ENCODE peak calls at places on chromosomes 2 and 18, in seven cellular contexts. O is heart left ventricle; I is fibroblast of the aortic adventitia; M is SK-N-SH; A is CD8-positive, alpha-beta T cell; E is activated B cell treated with CpG ODN at 0.5 μM for 24 hours; Y is Calu3. Z is an unnamed sample.

GRCh38 chr2:238155051-238155760 is 3.6 kb upstream of the ERFE start:
- DNase-seq in A (no peak), E (no peak), M (no peak), Y (no peak), I (peak), O (peak), Z (no peak)

GRCh38 chr18:10378688-10379465 is 75.6 kb upstream of the APCDD1 start:
- DNase-seq in I (no peak), A (no peak), Y (no peak), M (no peak), E (no peak), O (no peak), Z (no peak)

GRCh38 chr18:70415823-70416488 is 127.1 kb downstream of the SOCS6 start:
- DNase-seq in I (no peak), A (no peak), M (no peak), O (no peak), Y (peak), E (no peak), Z (no peak)

GRCh38 chr2:184481862-184482261 is 116.5 kb upstream of the ZNF804A start:
- DNase-seq in O (no peak), E (no peak), M (no peak), Y (no peak), A (no peak), I (no peak), Z (no peak)

GRCh38 chr2:239313251-239313650 is 87.6 kb downstream of the HDAC4 start:
- DNase-seq in E (no peak), A (no peak), I (no peak), Y (no peak), O (no peak), M (no peak), Z (no peak)

GRCh38 chr2:156132941-156133340 is 199.6 kb downstream of the NR4A2 start:
- DNase-seq in I (no peak), A (no peak), Y (no peak), M (no peak), O (no peak), E (no peak), Z (no peak)

GRCh38 chr2:188986839-188987238 is 12.7 kb downstream of the COL3A1 start:
- DNase-seq in I (peak), E (no peak), A (no peak), O (no peak), Y (no peak), M (peak), Z (no peak)

GRCh38 chr18:59249186-59249774 is 24.0 kb downstream of the RAX start:
- DNase-seq in E (no peak), A (no peak), Y (peak), I (peak), O (no peak), M (peak), Z (peak)

GRCh38 chr18:13516855-13517254 is 209.5 kb downstream of the FAM210A start:
- DNase-seq in A (no peak), E (no peak), M (no peak), Y (no peak), O (no peak), I (no peak), Z (no peak)

GRCh38 chr2:146576301-146576700 is 1268.5 kb upstream of the ACVR2A start:
- DNase-seq in M (no peak), I (no peak), E (no peak), A (no peak), Y (no peak), O (no peak), Z (no peak)

GRCh38 chr18:7730682-7731081 is 163.6 kb downstream of the PTPRM start:
- DNase-seq in E (no peak), A (no peak), Y (no peak), M (no peak), I (no peak), O (no peak), Z (no peak)

GRCh38 chr18:7733642-7734041 is 166.5 kb downstream of the PTPRM start:
- DNase-seq in I (no peak), Y (no peak), E (no peak), M (no peak), A (no peak), O (no peak), Z (no peak)

GRCh38 chr18:7735606-7736175 is 168.6 kb downstream of the PTPRM start:
- DNase-seq in A (no peak), I (no peak), Y (peak), E (no peak), M (no peak), O (no peak), Z (no peak)

GRCh38 chr18:7737483-7737882 is 170.4 kb downstream of the PTPRM start:
- DNase-seq in M (no peak), O (no peak), E (no peak), Y (no peak), I (no peak), A (no peak), Z (no peak)

DNA sequence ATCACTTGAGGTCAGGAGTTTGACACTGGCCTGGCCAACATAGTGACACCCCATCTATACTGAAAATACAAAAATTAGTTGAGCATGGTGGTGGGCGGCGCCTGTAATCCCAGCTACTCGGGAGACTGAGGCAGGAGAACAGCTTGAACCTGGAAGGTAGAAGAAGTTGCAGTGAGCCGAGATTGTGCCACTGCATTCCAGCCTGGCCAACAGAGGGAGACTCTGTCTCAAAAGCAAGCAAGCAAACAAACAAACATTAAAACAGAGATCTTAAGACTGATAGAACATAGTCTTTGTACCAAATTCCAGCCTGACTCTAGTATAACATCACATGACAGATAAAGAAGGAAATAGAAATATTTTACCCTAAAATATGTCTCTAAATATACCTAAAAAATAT is 168.1 kb downstream of the PTPRM start:
- DNase-seq in A (no peak), M (no peak), I (no peak), Y (no peak), O (no peak), E (no peak), Z (no peak)
- TF ChIP-seq CTCF in A (no peak), M (no peak), I (peak), Y (peak), O (peak), E (no peak), Z (peak)

GRCh38 chr2:54206596-54206995 is 49.4 kb downstream of the TSPYL6 start:
- DNase-seq in M (peak), O (no peak), I (peak), E (no peak), A (no peak), Y (peak), Z (peak)
- TF ChIP-seq CTCF in M (peak), O (peak), I (peak), E (no peak), A (peak), Y (peak), Z (peak)

GRCh38 chr2:218960196-218961165 is 1.0 kb downstream of the CDK5R2 start:
- DNase-seq in A (no peak), Y (no peak), E (no peak), M (peak), I (no peak), O (no peak), Z (no peak)
- TF ChIP-seq CTCF in A (no peak), Y (no peak), E (no peak), M (no peak), I (no peak), O (no peak), Z (no peak)

DNA sequence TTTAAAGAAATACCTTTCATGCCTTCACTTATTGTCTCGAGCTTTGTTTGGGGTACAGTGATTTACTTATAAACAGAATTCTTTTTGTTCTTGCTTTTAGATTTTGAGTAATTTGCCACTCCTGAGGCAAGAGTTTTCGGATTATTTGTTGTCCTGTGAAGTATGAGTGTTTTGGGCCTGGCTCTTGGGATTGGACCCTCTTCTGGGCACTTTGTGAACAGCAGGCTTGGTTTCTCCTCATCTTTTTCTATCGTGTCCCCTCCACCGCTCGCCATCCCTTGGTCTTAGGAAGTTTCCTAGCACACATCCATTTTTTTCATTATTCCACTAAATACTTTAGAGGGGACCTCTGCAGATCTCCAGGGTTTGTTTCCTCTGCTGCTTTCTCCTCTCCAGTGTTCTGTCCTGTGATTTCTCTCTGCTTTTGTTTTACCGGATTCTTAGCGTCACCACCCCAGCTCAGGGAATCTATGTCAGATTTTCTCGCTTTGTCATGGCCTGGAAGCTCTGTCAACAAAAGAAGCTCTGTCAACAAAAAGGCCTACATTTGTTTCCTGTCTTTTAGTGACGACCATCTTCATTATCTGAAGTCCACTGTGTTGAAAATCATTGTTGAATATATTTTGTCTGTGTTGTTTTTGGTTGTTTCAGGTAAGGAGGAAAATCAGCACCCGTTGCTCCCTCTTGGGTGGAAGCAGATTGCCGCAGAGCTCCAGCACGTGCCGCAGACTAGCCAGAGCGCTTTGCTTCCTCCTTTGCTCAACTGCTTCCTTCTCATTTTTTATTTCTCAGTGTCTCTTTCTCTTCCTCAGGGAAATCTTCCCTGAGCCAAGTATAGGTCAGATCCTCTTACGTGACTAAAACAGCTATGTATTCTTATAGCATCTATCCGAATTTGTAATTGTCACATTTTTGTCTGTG is 27.8 kb downstream of the ANKRD62 start:
- DNase-seq in I (peak), E (no peak), M (no peak), A (no peak), O (no peak), Y (no peak), Z (no peak)
- TF ChIP-seq CTCF in I (peak), E (no peak), M (peak), A (no peak), O (peak), Y (no peak), Z (peak)

Z was measured in MM.1S.